ENCODE peak calls at places on chromosomes 1 and 21, in seven cellular contexts. G is GM23248, E is PC-9, R is HCT116, U is PC-3, I is MM.1S, P is GM23338. Z is an unnamed sample. For H3K9me2, the result is how much of the 10 kb centered on the place peaks cover.

GRCh38 chr1:56034222-56034621 is 545.1 kb downstream of the PLPP3 start:
- DNase-seq in G (peak), E (no peak), R (no peak), U (peak), I (no peak), P (no peak), Z (no peak)

GRCh38 chr1:36086529-36087232 is 2.0 kb upstream of the ADPRS start:
- DNase-seq in G (no peak), E (no peak), R (no peak), U (no peak), I (no peak), P (no peak), Z (no peak)

GRCh38 chr21:37257967-37258877 is 8.9 kb downstream of the VPS26C start:
- DNase-seq in G (peak), E (peak), R (no peak), U (peak), I (no peak), P (peak), Z (peak)

GRCh38 chr1:27627051-27627450 is 7.9 kb downstream of the FGR start:
- DNase-seq in G (no peak), E (no peak), R (no peak), U (no peak), I (no peak), P (no peak), Z (no peak)

GRCh38 chr1:32769524-32770220 is 47.5 kb downstream of the YARS1 start:
- DNase-seq in G (peak), E (peak), R (peak), U (peak), I (no peak), P (no peak), Z (no peak)

GRCh38 chr1:67485046-67485811 is 55.0 kb upstream of the SERBP1 start:
- DNase-seq in G (peak), E (no peak), R (no peak), U (no peak), I (no peak), P (no peak), Z (no peak)

GRCh38 chr1:201427923-201428322 is 6.4 kb upstream of the TNNI1 start:
- DNase-seq in G (no peak), E (no peak), R (no peak), U (no peak), I (no peak), P (no peak), Z (no peak)

GRCh38 chr1:219927956-219928790 is at the start of gene SLC30A10:
- DNase-seq in G (peak), E (no peak), R (no peak), U (no peak), I (no peak), P (peak), Z (peak)

GRCh38 chr1:3012511-3013291 is 8.6 kb upstream of the ACTRT2 start:
- DNase-seq in G (peak), E (peak), R (no peak), U (peak), I (no peak), P (peak), Z (peak)

GRCh38 chr1:2526824-2527552 is 592 bp upstream of the PANK4 start:
- DNase-seq in G (peak), E (peak), R (no peak), U (peak), I (no peak), P (no peak), Z (peak)

GRCh38 chr1:226827458-226827857 is 43.0 kb upstream of the PSEN2 start:
- DNase-seq in G (peak), E (no peak), R (no peak), U (peak), I (no peak), P (peak), Z (no peak)

GRCh38 chr1:41682845-41683630 is 198.6 kb upstream of the EDN2 start:
- DNase-seq in G (peak), E (no peak), R (no peak), U (no peak), I (no peak), P (no peak), Z (no peak)

GRCh38 chr1:156746381-156746715 is 5.1 kb downstream of the HDGF start:
- DNase-seq in G (no peak), E (no peak), R (no peak), U (no peak), I (no peak), P (no peak), Z (no peak)

GRCh38 chr1:232978827-232979226 is 28.4 kb downstream of the NTPCR start:
- DNase-seq in G (no peak), E (no peak), R (no peak), U (no peak), I (no peak), P (no peak), Z (no peak)

GRCh38 chr1:5927506-5928370 is 64.5 kb downstream of the NPHP4 start:
- DNase-seq in G (no peak), E (no peak), R (no peak), U (no peak), I (no peak), P (no peak), Z (no peak)

GRCh38 chr1:234543442-234544093 is 64.6 kb upstream of the TARBP1 start:
- DNase-seq in G (no peak), E (no peak), R (no peak), U (no peak), I (no peak), P (no peak), Z (no peak)

GRCh38 chr1:155326659-155327058 is 6.0 kb downstream of the RUSC1 start:
- DNase-seq in G (no peak), E (no peak), R (no peak), U (no peak), I (no peak), P (no peak), Z (no peak)

GRCh38 chr1:37056201-37056764 is 22.0 kb upstream of the GRIK3 start:
- DNase-seq in G (no peak), E (no peak), R (no peak), U (no peak), I (no peak), P (no peak), Z (no peak)

GRCh38 chr1:22259581-22260282 is 116.8 kb upstream of the WNT4 start:
- DNase-seq in G (no peak), E (peak), R (no peak), U (peak), I (no peak), P (no peak), Z (peak)

GRCh38 chr1:17831619-17832018 is 76.5 kb downstream of the ACTL8 start:
- DNase-seq in G (peak), E (peak), R (no peak), U (peak), I (peak), P (peak), Z (peak)

GRCh38 chr1:74835046-74835445 is 102.1 kb downstream of the TYW3 start:
- DNase-seq in G (no peak), E (no peak), R (no peak), U (no peak), I (peak), P (no peak), Z (no peak)

GRCh38 chr1:1602941-1603506 is 3.1 kb upstream of the FNDC10 start:
- DNase-seq in G (no peak), E (no peak), R (no peak), U (no peak), I (no peak), P (no peak), Z (no peak)

GRCh38 chr1:48908606-48909005 is 131.9 kb upstream of the BEND5 start:
- DNase-seq in G (no peak), E (no peak), R (no peak), U (no peak), I (no peak), P (no peak), Z (peak)

GRCh38 chr1:67729872-67730271 is 44.9 kb downstream of the GADD45A start:
- DNase-seq in G (no peak), E (no peak), R (no peak), U (peak), I (no peak), P (no peak), Z (no peak)

GRCh38 chr1:170511066-170511465 is 20.9 kb upstream of the GORAB start:
- DNase-seq in G (no peak), E (no peak), R (no peak), U (no peak), I (no peak), P (no peak), Z (no peak)

GRCh38 chr1:31196685-31197084 is 43.0 kb downstream of the NKAIN1 start:
- DNase-seq in G (peak), E (no peak), R (no peak), U (peak), I (no peak), P (no peak), Z (peak)

GRCh38 chr1:92623187-92623778 is 136.6 kb upstream of the GFI1 start:
- DNase-seq in G (peak), E (no peak), R (peak), U (peak), I (peak), P (no peak), Z (no peak)

GRCh38 chr1:82299680-82300079 is 498.9 kb downstream of the ADGRL2 start:
- DNase-seq in G (no peak), E (no peak), R (no peak), U (no peak), I (no peak), P (no peak), Z (no peak)

GRCh38 chr1:53549287-53549686 is 90.1 kb downstream of the DMRTB1 start:
- DNase-seq in G (no peak), E (no peak), R (no peak), U (no peak), I (no peak), P (no peak), Z (no peak)

GRCh38 chr1:23798662-23799142 is 1.9 kb downstream of the GALE start:
- DNase-seq in G (peak), E (no peak), R (no peak), U (no peak), I (no peak), P (peak), Z (no peak)

GRCh38 chr1:177334276-177334675 is 163.5 kb downstream of the BRINP2 start:
- DNase-seq in G (peak), E (no peak), R (no peak), U (peak), I (no peak), P (no peak), Z (peak)

GRCh38 chr1:17686258-17686657 is 68.9 kb upstream of the ACTL8 start:
- DNase-seq in G (no peak), E (no peak), R (no peak), U (no peak), I (no peak), P (no peak), Z (no peak)

GRCh38 chr1:200029624-200030074 is 2.1 kb downstream of the NR5A2 start:
- DNase-seq in G (no peak), E (peak), R (no peak), U (peak), I (no peak), P (peak), Z (peak)

GRCh38 chr1:48470506-48470905 is 1.5 kb downstream of the SPATA6 start:
- DNase-seq in G (peak), E (no peak), R (no peak), U (no peak), I (no peak), P (peak), Z (no peak)

GRCh38 chr1:66168467-66168887 is 365.5 kb upstream of the SGIP1 start:
- DNase-seq in G (peak), E (no peak), R (no peak), U (no peak), I (peak), P (peak), Z (no peak)

GRCh38 chr1:99228153-99228552 is 36.1 kb upstream of the PLPPR4 start:
- DNase-seq in G (no peak), E (no peak), R (no peak), U (no peak), I (no peak), P (no peak), Z (no peak)

GRCh38 chr1:180542530-180543171 is 16.1 kb upstream of the OVAAL start:
- DNase-seq in G (peak), E (no peak), R (no peak), U (no peak), I (no peak), P (no peak), Z (no peak)

GRCh38 chr1:93633313-93633712 is 48.3 kb downstream of the BCAR3 start:
- DNase-seq in G (no peak), E (no peak), R (no peak), U (no peak), I (no peak), P (no peak), Z (no peak)

GRCh38 chr1:93638981-93639380 is 42.7 kb downstream of the BCAR3 start:
- DNase-seq in G (no peak), E (peak), R (no peak), U (no peak), I (no peak), P (peak), Z (no peak)

GRCh38 chr1:93638307-93638847 is 43.3 kb downstream of the BCAR3 start:
- DNase-seq in G (no peak), E (peak), R (no peak), U (peak), I (no peak), P (peak), Z (peak)

GRCh38 chr1:93636712-93637111 is 44.9 kb downstream of the BCAR3 start:
- DNase-seq in G (no peak), E (no peak), R (no peak), U (no peak), I (no peak), P (no peak), Z (no peak)

GRCh38 chr1:93635614-93636543 is 45.8 kb downstream of the BCAR3 start:
- DNase-seq in G (no peak), E (no peak), R (no peak), U (no peak), I (no peak), P (peak), Z (no peak)
- TF ChIP-seq EZH2 in G (no peak), E (no peak), R (no peak), U (no peak), I (no peak), P (no peak), Z (no peak)

DNA sequence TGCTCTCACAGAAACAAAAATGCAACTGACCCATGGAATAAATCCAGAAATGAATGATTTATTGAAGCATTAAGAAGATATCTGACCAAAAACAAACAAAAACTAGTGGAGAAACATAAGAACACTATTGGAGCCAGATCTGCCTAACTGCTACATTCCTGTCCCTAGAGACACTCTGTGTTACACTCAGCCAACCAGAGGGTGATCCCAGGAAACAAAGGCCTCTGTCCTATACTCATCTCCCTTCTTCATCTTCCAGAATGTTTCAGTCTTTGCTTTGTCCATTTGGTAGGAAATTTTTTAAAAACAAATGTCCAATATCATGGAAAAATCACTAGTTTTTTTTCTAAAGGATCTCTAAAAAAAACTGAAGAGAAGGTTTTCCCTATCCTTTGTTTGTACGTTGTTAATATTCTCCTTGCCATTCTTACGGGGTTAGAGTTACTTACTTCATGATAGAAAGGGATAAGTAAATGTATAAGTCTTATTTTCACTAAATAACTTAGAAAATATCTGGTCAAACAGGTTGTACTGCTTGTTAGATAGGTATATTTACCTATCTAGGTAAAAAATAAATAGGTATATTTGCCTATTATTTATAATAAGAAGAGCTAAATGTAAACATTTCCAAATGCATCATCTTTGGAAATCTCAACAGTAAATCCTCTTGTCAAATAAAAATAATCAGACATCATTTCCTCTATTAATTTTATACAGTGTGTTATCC is 59.1 kb downstream of the NME7 start:
- DNase-seq in G (no peak), E (no peak), R (no peak), U (peak), I (no peak), P (no peak), Z (no peak)
- H3K9me2 ChIP-seq in G (under half), E (under half), R (under half), U (under half), I (under half), P (under half), Z (under half)

GRCh38 chr1:77281491-77282186 is at the start of gene AK5:
- DNase-seq in G (peak), E (peak), R (no peak), U (peak), I (no peak), P (peak), Z (peak)
- TF ChIP-seq EZH2 in G (no peak), E (no peak), R (no peak), U (no peak), I (no peak), P (peak), Z (no peak)

GRCh38 chr1:10529772-10530171 is 55.0 kb downstream of the PEX14 start:
- DNase-seq in G (no peak), E (no peak), R (no peak), U (no peak), I (no peak), P (peak), Z (no peak)
- H3K9me2 ChIP-seq in G (under half), E (under half), R (under half), U (under half), I (under half), P (under half), Z (under half)

DNA sequence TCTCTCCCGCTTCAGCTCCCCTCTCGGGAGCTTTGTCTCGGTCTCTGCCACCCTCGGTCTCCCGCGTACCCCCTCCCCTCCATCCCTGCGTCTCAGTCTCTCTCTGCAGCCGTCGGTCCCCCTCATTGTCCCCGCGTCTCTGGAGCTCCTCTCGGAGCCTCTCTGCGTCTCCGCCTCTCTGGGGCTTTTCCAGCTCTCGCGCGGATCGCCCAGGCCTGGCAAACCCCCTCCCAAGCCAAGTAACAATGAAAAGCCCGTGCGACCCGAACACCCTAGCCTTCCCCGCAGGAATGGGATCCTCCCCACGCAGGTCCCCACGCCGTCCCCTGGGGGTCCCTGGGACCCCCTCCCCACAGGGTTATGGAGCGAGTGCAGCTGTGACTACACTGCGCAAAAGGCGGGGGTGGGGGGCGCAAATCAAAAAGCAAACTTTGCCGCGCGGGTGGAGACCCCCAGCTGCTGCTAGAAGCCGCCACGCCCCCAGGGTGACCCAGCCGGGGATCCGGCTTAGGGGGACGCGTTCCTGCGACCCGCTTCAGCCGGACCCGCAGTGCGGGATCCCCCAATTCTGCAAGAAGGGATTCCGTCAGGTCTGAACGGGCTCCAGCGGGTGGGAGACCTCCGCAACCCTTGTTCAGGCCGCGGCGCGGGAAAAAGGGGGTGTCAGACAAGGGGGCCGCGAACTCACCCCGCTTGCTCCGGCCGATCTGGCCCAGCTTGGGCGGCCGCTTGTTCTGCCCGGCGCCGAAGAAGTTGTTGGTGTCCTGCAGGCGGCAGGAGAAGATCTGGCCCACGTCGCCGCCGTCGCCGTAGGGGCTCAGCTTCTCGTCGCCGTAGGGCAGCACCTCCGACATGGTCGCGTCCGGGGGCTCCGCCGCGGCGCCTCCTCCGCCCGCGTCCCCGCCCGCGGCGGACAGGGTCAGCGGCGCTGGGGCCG is 1.2 kb downstream of the CAMK2N1 start:
- DNase-seq in G (peak), E (no peak), R (no peak), U (no peak), I (no peak), P (no peak), Z (peak)
- TF ChIP-seq EZH2 in G (no peak), E (no peak), R (no peak), U (no peak), I (peak), P (peak), Z (no peak)

GRCh38 chr1:210483821-210484220 is 155.1 kb downstream of the HHAT start:
- DNase-seq in G (no peak), E (no peak), R (no peak), U (no peak), I (no peak), P (no peak), Z (no peak)
- H3K9me2 ChIP-seq in G (under half), E (under half), R (under half), U (under half), I (under half), P (under half), Z (under half)

GRCh38 chr1:228005511-228006033 is 1.2 kb upstream of the WNT3A start:
- DNase-seq in G (peak), E (no peak), R (no peak), U (peak), I (no peak), P (peak), Z (no peak)
- TF ChIP-seq EZH2 in G (no peak), E (no peak), R (no peak), U (no peak), I (no peak), P (peak), Z (no peak)

GRCh38 chr1:110343249-110343648 is 4.1 kb downstream of the RBM15 start:
- DNase-seq in G (no peak), E (no peak), R (no peak), U (no peak), I (no peak), P (no peak), Z (no peak)
- H3K9me2 ChIP-seq in G (under half), E (under half), R (under half), U (under half), I (under half), P (under half), Z (under half)

GRCh38 chr1:7721940-7722669 is 49.0 kb upstream of the VAMP3 start:
- DNase-seq in G (no peak), E (no peak), R (no peak), U (no peak), I (no peak), P (no peak), Z (no peak)

GRCh38 chr1:7712731-7713323 is 58.3 kb upstream of the VAMP3 start:
- DNase-seq in G (no peak), E (no peak), R (no peak), U (no peak), I (no peak), P (no peak), Z (no peak)

GRCh38 chr1:7722670-7723012 is 48.5 kb upstream of the VAMP3 start:
- DNase-seq in G (no peak), E (no peak), R (no peak), U (no peak), I (no peak), P (no peak), Z (no peak)

GRCh38 chr1:7719468-7720104 is 51.5 kb upstream of the VAMP3 start:
- DNase-seq in G (no peak), E (no peak), R (no peak), U (no peak), I (no peak), P (no peak), Z (no peak)

GRCh38 chr1:7717769-7718368 is 53.2 kb upstream of the VAMP3 start:
- DNase-seq in G (no peak), E (no peak), R (no peak), U (peak), I (no peak), P (peak), Z (no peak)
- TF ChIP-seq EZH2 in G (no peak), E (no peak), R (no peak), U (no peak), I (no peak), P (no peak), Z (no peak)